ENCODE peak calls at places on chromosomes 2 and 18, in six cellular contexts. Z, P, O, T, B and Y are unnamed samples.

GRCh38 chr2:178152033-178152432 is 39.8 kb downstream of the RBM45 start:
- ATAC-seq in P (no peak), O (no peak), B (peak; percentile 81), T (peak; percentile 93), Z (no peak), Y (no peak)

GRCh38 chr2:26011609-26011989 is 22.3 kb upstream of the RAB10 start:
- ATAC-seq in Z (no peak), B (no peak), T (no peak), P (no peak), O (no peak), Y (peak; percentile 42)

GRCh38 chr2:27255187-27255586 is 7.7 kb downstream of the SLC30A3 start:
- ATAC-seq in B (no peak), P (no peak), Z (no peak), T (no peak), O (no peak), Y (no peak)

GRCh38 chr18:67417864-67418523 is 98.5 kb downstream of the DSEL start:
- ATAC-seq in O (peak; percentile 93), B (peak; percentile 71), T (peak; percentile 94), Z (peak; percentile 91), P (peak; percentile 58), Y (no peak)

GRCh38 chr2:42040643-42041277 is 7.1 kb upstream of the PKDCC start:
- ATAC-seq in O (no peak), T (no peak), B (no peak), Z (no peak), P (no peak), Y (no peak)

GRCh38 chr2:38666578-38666926 is 638 bp downstream of the GALM start:
- ATAC-seq in Z (peak; percentile 36), T (peak; percentile 68), B (peak; percentile 10), P (peak; percentile 52), O (peak; percentile 35), Y (peak; percentile 60)

GRCh38 chr2:205685314-205686230 is 3.3 kb downstream of the NRP2 start:
- ATAC-seq in Z (peak; percentile 34), P (no peak), T (peak; percentile 26), O (no peak), B (no peak), Y (peak; percentile 82)

GRCh38 chr2:158893474-158893873 is 75.0 kb upstream of the TANC1 start:
- ATAC-seq in T (no peak), Z (no peak), O (no peak), B (peak; percentile 22), P (no peak), Y (no peak)

GRCh38 chr18:22169889-22170420 is 566 bp downstream of the GATA6 start:
- ATAC-seq in Z (peak; percentile 28), O (peak; percentile 44), T (peak; percentile 13), P (no peak), B (peak; percentile 33), Y (peak; percentile 40)